ENCODE peak calls at places on chromosomes 3 and 15, in six cellular contexts. X is osteocyte, M is ascending aorta, V is WTC11, P is thoracic aorta, A is endothelial cell. T is an unnamed sample.
A peak's percentile ranks its signal among the peaks of the same experiment; 100 is the strongest.

GRCh38 chr15:57185507-57186074 is 190.7 kb upstream of the CGNL1 start:
- DNase-seq in A (no peak), P (no peak), X (no peak), M (no peak), V (no peak), T (no peak)

GRCh38 chr15:42523331-42523730 is 25.3 kb downstream of the LRRC57 start:
- DNase-seq in V (no peak), P (no peak), X (no peak), A (no peak), M (no peak), T (no peak)

GRCh38 chr15:89114974-89115373 is 26.7 kb downstream of the ABHD2 start:
- DNase-seq in P (no peak), X (no peak), M (no peak), A (no peak), V (no peak), T (no peak)

GRCh38 chr3:50260027-50260941 is 8.7 kb upstream of the SEMA3B start:
- DNase-seq in V (peak; percentile 94), X (peak; percentile 99), M (peak; percentile 96), P (peak; percentile 75), A (peak; percentile 98), T (peak; percentile 92)

GRCh38 chr15:62099171-62099601 is 32.4 kb downstream of the C2CD4A start:
- DNase-seq in M (no peak), V (no peak), X (no peak), P (no peak), A (no peak), T (no peak)

GRCh38 chr3:150104564-150104963 is 133.9 kb upstream of the PFN2 start:
- DNase-seq in V (no peak), A (no peak), M (no peak), X (no peak), P (no peak), T (no peak)

GRCh38 chr15:29765898-29766537 is 56.2 kb downstream of the TJP1 start:
- DNase-seq in X (no peak), A (no peak), M (no peak), V (no peak), P (no peak), T (no peak)

GRCh38 chr3:151890721-151891141 is 17.3 kb downstream of the SUCNR1 start:
- DNase-seq in M (no peak), V (no peak), X (no peak), A (no peak), P (no peak), T (no peak)

GRCh38 chr15:90001683-90002427 is 731 bp downstream of the ZNF710 start:
- DNase-seq in V (peak; percentile 59), M (peak; percentile 76), A (peak; percentile 48), X (no peak), P (no peak), T (peak; percentile 38)

DNA sequence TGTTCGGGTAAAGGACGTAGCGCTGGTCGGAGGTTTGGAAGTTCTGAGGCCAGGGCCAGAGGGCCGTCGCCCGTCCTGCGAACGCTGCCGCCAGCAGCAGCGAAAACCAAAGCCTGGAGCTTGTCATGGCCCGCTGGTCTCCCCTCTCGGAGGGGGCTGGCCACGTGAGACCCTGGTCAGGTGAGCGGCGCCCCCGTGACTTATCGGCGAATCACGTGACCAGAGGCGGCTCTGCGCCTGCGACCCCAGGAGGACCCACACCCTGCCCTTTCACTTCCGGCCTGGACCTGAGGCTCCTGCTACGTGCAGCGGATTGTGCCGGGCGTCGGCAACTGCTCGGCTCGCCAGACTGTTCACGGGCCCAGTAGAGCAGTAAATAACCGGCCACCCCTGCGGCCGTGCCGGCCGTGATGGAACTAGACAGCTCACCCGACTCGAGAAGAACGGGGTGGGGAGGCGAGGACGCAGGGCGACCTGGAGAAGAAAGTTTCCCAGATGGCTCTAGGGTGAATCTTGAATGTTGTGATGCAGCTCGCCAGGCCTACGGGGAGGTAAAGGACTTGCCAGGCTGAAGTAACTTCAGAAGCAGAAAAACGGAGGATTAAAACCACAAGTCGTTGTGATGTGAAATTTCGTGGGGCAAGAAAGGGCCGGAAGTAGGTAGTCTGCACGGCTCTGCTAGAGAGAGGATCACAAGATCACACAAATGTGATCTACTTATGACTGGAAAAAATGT is at the start of gene HEXA:
- DNase-seq in V (peak; percentile 100), M (peak; percentile 98), A (peak; percentile 100), P (peak; percentile 87), X (peak; percentile 99), T (peak; percentile 99)
- TF ChIP-seq CTCF in V (no peak), M (no peak), A (no peak), P (no peak), X (no peak), T (no peak)

DNA sequence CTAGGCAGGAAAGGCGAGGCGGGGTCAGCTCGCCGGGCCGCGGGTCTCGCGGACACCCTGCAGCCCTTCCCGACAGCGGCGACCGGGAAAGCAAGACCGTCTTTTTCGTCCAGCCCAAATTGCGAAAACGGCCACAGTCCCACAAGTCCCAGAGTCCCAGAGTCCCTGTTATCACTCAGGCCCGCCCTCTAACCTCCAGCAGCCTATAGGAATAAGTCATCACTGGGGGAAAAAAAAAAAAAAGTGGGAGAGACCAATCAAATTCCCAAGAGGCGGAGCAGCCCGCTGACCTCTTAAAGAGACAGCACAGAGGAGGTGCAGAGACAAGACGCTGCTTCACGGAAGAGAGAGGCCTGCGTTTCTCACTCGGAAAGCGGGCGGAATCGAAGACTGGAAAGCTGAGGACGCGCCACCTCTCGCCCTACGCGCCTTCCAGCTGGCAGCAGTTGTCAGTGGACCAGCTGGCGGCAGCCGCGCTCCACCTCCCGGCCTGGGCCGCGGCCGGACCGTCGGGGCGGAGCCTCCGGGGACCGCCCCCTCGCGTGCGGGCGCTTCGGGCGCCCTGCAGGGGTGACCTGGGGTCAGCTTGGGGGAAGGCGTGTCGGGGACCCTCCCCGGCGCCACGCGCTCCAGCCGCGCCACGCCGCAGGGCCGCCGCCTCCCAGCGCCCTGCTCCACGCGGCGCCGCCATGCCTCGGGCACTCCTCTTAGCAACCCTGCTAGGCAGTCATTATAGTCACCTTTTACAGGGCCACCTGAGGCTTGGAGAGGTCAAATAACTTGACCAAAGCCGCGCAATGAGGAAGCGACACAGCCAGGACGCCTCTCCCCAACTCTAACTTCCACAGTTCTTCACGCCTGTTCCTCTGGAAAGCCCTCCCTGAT is at the start of gene TPRA1:
- DNase-seq in P (peak; percentile 91), M (peak; percentile 96), A (peak; percentile 68), V (peak; percentile 79), X (peak; percentile 95), T (peak; percentile 94)
- TF ChIP-seq CTCF in P (no peak), M (no peak), A (no peak), V (no peak), X (peak; percentile 54), T (peak; percentile 53)

GRCh38 chr3:34376691-34377090 is 578.3 kb downstream of the PDCD6IP start:
- DNase-seq in M (no peak), V (no peak), A (no peak), P (no peak), X (no peak), T (no peak)
- TF ChIP-seq CTCF in M (no peak), V (no peak), A (no peak), P (no peak), X (no peak), T (no peak)

GRCh38 chr15:67244966-67245478 is 9.4 kb downstream of the AAGAB start:
- DNase-seq in M (no peak), A (no peak), X (no peak), P (no peak), V (no peak), T (no peak)

GRCh38 chr15:67242665-67243064 is 11.8 kb downstream of the AAGAB start:
- DNase-seq in X (no peak), V (no peak), A (no peak), M (no peak), P (no peak), T (no peak)

GRCh38 chr15:67241132-67241855 is 13.2 kb downstream of the AAGAB start:
- DNase-seq in M (no peak), P (no peak), A (no peak), X (no peak), V (no peak), T (no peak)

GRCh38 chr15:67240235-67241131 is 14.0 kb downstream of the AAGAB start:
- DNase-seq in V (no peak), P (no peak), X (no peak), A (no peak), M (no peak), T (peak; percentile 12)
- TF ChIP-seq CTCF in V (no peak), P (no peak), X (peak; percentile 38), A (no peak), M (no peak), T (peak; percentile 10)

DNA sequence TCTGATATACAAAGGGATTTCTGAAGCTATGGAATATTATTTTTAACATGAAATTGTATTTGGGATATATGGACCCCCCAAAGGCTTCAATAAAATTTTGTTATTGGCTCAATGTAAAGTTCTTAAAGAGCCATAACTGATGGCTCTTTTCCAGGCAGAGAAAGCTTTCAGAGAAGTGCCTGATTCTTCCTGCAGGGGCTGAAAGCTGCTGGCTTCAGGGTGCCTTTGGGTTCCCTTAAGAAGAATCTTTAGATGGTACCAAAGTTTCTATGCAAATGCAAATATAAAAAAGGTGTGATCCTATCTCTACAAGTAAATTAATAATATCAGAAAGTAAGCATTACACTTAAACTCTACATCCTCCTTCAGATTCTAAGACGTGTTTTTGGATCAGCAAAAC is 72.6 kb downstream of the NR2F2 start:
- DNase-seq in M (no peak), V (no peak), X (no peak), A (no peak), P (no peak), T (no peak)
- TF ChIP-seq CTCF in M (no peak), V (no peak), X (no peak), A (no peak), P (no peak), T (no peak)

T was measured in WERI-Rb-1.